ENCODE peak calls at places on chromosome 18, in four cellular contexts. E is transverse colon, C is suprapubic skin, N is sigmoid colon. U is an unnamed sample.

GRCh38 chr18:34795070-34795740 is 85.1 kb downstream of the DTNA start:
- DNase-seq in E (no peak), C (no peak), N (no peak), U (no peak)

GRCh38 chr18:61896767-61897166 is 4.0 kb upstream of the RNF152 start:
- DNase-seq in E (peak), C (no peak), N (peak), U (no peak)

GRCh38 chr18:67805261-67805660 is 288.7 kb upstream of the DSEL start:
- DNase-seq in E (no peak), C (no peak), N (no peak), U (no peak)

GRCh38 chr18:31778391-31778950 is 17.8 kb upstream of the SLC25A52 start:
- DNase-seq in E (no peak), C (no peak), N (no peak), U (no peak)

GRCh38 chr18:50967714-50968661 is at the start of gene ELAC1:
- DNase-seq in E (peak), C (peak), N (peak), U (peak)

GRCh38 chr18:25533088-25533676 is 181.2 kb upstream of the ZNF521 start:
- DNase-seq in E (no peak), C (no peak), N (no peak), U (no peak)

GRCh38 chr18:3649559-3650426 is 199.8 kb downstream of the TGIF1 start:
- DNase-seq in E (no peak), C (no peak), N (no peak), U (no peak)

GRCh38 chr18:8402237-8402636 is 207.0 kb upstream of the RAB12 start:
- DNase-seq in E (no peak), C (no peak), N (no peak), U (no peak)

GRCh38 chr18:457120-457519 is 43.4 kb downstream of the COLEC12 start:
- DNase-seq in E (no peak), C (no peak), N (peak), U (no peak)

GRCh38 chr18:8946046-8946838 is 156.3 kb upstream of the NDUFV2 start:
- DNase-seq in E (no peak), C (no peak), N (no peak), U (no peak)

GRCh38 chr18:23450022-23450421 is 3.1 kb upstream of the RIOK3 start:
- DNase-seq in E (no peak), C (no peak), N (no peak), U (no peak)

GRCh38 chr18:72541871-72542690 is 2.1 kb downstream of the CBLN2 start:
- DNase-seq in E (no peak), C (no peak), N (no peak), U (no peak)

GRCh38 chr18:37383036-37383788 is 182.4 kb downstream of the CELF4 start:
- DNase-seq in E (no peak), C (no peak), N (no peak), U (no peak)

DNA sequence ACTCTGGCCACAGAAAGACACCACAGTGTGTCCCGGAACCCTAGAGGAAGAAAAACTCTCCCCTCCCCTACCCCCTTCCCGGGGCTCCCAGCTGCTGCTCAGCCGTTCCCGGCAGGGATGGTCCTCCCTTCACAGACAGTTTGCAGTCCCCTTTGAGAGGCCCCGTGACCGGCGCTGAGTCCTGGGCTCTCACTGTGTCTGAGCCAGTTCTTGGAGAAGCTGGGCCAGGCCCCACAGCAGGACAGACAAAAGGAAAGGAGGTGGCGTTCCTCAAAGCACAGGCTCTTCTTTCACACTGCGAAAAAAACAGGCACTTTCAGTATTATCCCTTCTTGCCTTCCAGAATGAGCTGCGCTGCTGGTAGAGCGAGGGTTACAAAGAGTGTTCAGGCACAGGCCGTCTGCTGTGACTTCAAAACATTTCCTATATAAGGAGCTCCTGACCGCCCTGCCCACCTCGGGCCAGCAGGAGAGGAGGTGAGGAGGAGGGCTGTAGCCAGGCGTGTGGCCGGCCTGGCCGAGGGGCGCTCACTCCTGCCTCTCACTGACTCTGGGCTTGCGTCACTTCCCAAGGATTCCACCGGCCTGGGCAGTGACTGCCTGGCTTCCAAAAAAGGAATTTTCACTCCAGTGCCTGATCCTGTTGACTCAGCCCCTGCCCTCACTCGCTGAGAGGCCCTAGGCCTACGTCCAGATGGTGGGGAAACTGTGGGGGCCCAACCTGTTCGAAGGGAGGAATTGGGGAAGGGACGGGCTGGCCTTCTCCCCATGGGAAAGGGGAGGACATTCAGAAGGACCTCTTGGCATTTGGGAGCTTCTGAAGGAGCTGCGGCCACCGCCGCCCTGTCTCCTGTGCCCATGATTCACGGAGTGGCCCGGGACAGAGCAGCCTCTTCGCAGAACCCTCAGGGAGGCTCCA is 24.9 kb downstream of the CIDEA start:
- DNase-seq in E (peak), C (peak), N (peak), U (no peak)
- TF ChIP-seq POLR2AphosphoS5 in E (peak), C (no peak), N (peak), U (peak)

DNA sequence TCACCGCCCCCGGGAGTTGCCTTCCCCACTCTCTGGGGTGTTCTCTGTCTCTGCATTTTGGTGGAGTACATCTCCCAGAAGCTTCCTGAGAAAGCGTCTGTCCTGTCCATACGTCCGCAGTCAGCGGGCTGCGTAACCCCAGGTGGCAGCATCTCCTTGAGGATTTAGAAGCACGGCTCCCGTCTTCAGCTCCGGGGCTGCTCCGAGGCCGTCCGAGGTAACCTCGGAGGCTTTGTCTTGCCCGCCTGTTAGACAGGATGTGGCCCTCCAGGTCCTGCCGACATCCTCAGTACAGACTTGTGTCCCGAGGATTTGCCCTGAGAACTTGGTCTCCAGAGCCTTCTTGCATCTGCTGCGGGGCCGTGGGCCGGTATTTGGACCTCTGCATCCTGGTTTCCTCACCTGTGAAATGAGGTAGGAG is 58.4 kb downstream of the CTDP1 start:
- DNase-seq in E (peak), C (peak), N (peak), U (peak)
- H3K27ac ChIP-seq in E (no peak), C (no peak), N (no peak), U (no peak)

GRCh38 chr18:22194151-22194598 is 24.8 kb downstream of the GATA6 start:
- DNase-seq in E (peak), C (peak), N (no peak), U (no peak)
- TF ChIP-seq POLR2A in E (peak), C (no peak), N (no peak), U (no peak)

DNA sequence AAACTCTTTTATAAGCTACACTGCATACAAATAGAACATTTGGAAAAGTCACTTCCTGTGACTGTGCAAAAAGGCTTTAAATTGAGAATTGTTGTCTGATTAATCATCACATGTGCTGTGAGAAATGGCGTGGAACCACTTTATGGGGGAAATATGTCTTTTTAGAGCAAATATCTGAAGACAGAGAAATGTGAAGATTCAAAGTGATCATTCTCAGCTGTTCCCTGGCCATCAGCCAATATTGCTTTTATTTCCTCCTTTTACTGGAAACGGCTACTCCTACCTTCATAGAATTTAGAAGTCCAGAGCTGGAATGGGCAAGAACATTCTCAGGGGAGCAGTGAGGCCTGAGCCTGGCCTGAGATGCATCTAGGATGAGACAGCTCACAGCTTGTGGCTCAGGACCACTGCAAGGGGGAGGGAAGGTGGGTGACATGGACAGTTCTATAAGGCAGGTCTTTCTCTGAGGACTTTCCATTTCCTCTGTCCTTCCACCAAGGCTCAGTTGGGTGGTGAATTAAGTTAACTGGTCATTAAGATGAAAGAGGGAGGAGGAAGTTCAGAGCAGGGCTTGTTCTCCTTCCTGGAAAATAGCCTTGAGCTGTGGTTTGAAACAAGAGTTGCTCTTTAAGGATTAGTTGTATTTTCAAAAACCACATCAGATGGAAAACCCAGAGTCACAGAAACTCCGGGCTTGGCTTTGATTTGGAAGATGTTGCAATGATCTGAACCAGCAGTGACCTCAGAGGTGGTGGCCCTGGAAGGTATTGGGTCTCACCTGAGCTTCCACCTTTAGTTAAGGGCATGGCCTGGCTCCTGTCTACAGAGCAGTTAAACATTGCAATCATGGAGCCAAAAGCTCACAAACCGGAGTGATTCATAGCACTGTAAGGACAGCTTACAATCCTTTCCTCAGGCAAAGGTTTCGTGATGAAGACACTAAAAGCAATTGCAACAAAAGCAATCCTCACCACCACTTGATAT is 144.3 kb downstream of the VAPA start:
- DNase-seq in E (no peak), C (peak), N (no peak), U (no peak)
- TF ChIP-seq POLR2AphosphoS5 in E (peak), C (no peak), N (peak), U (no peak)

GRCh38 chr18:46190667-46191066 is 86.5 kb downstream of the HAUS1 start:
- DNase-seq in E (no peak), C (no peak), N (no peak), U (no peak)
- H3K27ac ChIP-seq in E (no peak), C (no peak), N (no peak), U (no peak)

GRCh38 chr18:63975632-63976031 is 5.8 kb downstream of the SERPINB8 start:
- DNase-seq in E (no peak), C (no peak), N (no peak), U (no peak)

GRCh38 chr18:63971320-63972071 is 1.6 kb downstream of the SERPINB8 start:
- DNase-seq in E (no peak), C (no peak), N (no peak), U (no peak)

GRCh38 chr18:63974991-63975390 is 5.1 kb downstream of the SERPINB8 start:
- DNase-seq in E (peak), C (no peak), N (no peak), U (no peak)

GRCh38 chr18:63969965-63970802 is at the start of gene SERPINB8:
- DNase-seq in E (peak), C (peak), N (peak), U (peak)

DNA sequence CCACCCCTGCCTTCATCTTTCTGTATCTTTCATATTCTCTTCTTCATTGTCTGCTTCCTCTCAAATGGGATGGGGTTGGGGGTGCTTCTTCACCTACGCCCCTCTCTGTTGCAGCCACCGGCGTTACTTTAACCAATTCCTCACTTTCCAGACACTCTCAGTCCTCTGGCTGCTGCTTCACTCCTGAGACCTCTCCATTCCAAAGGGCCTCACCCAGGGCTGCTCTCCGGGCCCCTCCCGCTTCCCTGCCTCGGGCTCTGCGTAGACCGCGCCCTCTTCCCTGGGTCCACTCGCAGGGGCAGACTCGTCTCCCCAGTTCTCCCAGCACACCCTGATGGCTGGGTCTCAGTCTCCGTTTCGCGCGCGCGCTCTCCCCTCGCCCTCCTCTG is 916 bp downstream of the SERPINB8 start:
- DNase-seq in E (peak), C (no peak), N (peak), U (peak)
- TF ChIP-seq POLR2A in E (no peak), C (no peak), N (no peak), U (no peak)

DNA sequence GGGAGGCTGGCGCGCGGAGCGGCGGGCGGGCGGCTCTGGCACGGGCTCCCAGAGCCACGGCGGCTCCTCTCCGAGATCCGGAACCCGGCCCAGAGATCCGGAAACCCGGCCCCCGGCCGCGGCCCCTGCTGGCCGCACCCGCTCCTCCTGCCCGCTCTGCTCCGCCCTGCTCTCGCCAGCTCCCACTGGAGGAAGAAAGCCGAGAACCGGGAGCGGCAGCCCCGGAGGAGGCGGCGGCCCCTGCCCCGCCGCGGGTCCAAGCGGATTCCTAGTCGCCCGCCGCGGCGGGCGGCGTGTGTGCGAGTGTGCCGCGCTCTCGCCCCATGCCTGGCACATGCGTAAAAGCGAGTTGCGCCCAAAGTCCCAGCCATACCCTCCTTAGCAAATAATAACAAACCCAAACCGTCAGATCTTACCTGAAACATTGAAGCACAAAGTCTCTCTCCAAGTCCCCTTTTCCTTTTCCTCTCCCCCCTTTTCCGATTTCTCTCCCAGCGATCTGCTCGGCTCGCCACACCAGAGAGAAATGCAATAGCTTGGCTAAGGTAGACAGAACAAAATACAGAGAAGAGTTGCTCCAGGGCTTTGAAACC is 108.7 kb upstream of the KCTD1 start:
- DNase-seq in E (peak), C (peak), N (peak), U (peak)
- TF ChIP-seq POLR2AphosphoS5 in E (peak), C (no peak), N (peak), U (peak)

DNA sequence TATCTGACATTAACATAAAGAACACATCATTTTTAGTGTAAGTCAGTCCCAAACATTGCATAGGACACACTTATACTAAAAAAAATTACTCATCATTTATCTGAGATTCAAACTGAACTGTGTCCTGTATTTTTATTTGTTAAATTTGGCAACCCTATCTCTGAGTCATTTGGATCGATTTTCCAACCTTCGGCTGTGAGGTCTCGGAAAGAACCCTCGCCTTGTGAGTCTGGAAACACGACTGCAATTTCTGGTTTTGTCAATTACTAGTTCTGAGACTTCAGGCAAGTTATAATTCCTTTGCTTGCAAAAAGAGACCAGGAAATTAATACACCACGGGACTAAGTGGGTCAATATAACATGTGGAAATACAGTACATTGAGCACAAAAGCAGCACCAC is 14.0 kb downstream of the ATP8B1 start:
- DNase-seq in E (no peak), C (no peak), N (no peak), U (no peak)
- H3K27ac ChIP-seq in E (peak), C (peak), N (peak), U (peak)

GRCh38 chr18:76821875-76822509 is 365 bp upstream of the ZNF236 start:
- DNase-seq in E (peak), C (peak), N (peak), U (peak)
- TF ChIP-seq POLR2A in E (peak), C (no peak), N (no peak), U (no peak)

U was measured in spleen.